ENCODE peak calls at places on chromosomes 1 and 21, in ten cellular contexts. R is LoVo; E is SW480; C is MCF 10A; Z is GM20000; X is BE2C; P is activated CD4-positive, alpha-beta T cell treated with anti-CD3 and anti-CD28 coated beads for 48 hours; L is T-helper 2 cell; W is T-cell; T is fibroblast of the aortic adventitia. J is an unnamed sample.

GRCh38 chr1:176073524-176074157 is 133.4 kb downstream of the COP1 start:
- DNase-seq in R (peak; percentile 65), E (peak; percentile 58), C (peak; percentile 85), Z (peak; percentile 38), X (peak; percentile 68), P (peak; percentile 40), L (no peak), W (no peak), T (peak; percentile 83), J (no peak)

GRCh38 chr1:58524353-58524945 is 22.1 kb downstream of the OMA1 start:
- DNase-seq in R (no peak), E (no peak), C (no peak), Z (no peak), X (no peak), P (no peak), L (no peak), W (no peak), T (peak; percentile 28), J (no peak)

GRCh38 chr1:245860681-245861552 is 646.2 kb downstream of the SMYD3 start:
- DNase-seq in R (no peak), E (no peak), C (peak; percentile 50), Z (no peak), X (no peak), P (no peak), L (no peak), W (no peak), T (peak; percentile 99), J (no peak)

GRCh38 chr1:38817958-38818705 is 41.4 kb downstream of the RRAGC start:
- DNase-seq in R (peak; percentile 12), E (no peak), C (no peak), Z (peak; percentile 85), X (peak; percentile 64), P (peak; percentile 62), L (no peak), W (peak; percentile 27), T (no peak), J (no peak)

GRCh38 chr1:235996048-235996785 is 68.7 kb downstream of the NID1 start:
- DNase-seq in R (no peak), E (no peak), C (peak; percentile 49), Z (peak; percentile 45), X (no peak), P (no peak), L (no peak), W (no peak), T (no peak), J (no peak)

GRCh38 chr1:234559917-234560676 is 49.9 kb downstream of the IRF2BP2 start:
- DNase-seq in R (no peak), E (no peak), C (no peak), Z (no peak), X (no peak), P (no peak), L (no peak), W (no peak), T (no peak), J (peak; percentile 26)

GRCh38 chr1:203215573-203215972 is 13.9 kb downstream of the CHIT1 start:
- DNase-seq in R (no peak), E (peak; percentile 28), C (no peak), Z (no peak), X (no peak), P (no peak), L (no peak), W (no peak), T (no peak), J (no peak)

GRCh38 chr1:54118704-54119103 is 34.1 kb downstream of the CDCP2 start:
- DNase-seq in R (no peak), E (no peak), C (no peak), Z (no peak), X (no peak), P (no peak), L (no peak), W (no peak), T (peak; percentile 44), J (no peak)

GRCh38 chr1:53430256-53430655 is 28.9 kb upstream of the DMRTB1 start:
- DNase-seq in R (no peak), E (no peak), C (no peak), Z (no peak), X (no peak), P (no peak), L (no peak), W (no peak), T (no peak), J (no peak)

GRCh38 chr1:75992312-75992711 is 60.1 kb upstream of the ASB17 start:
- DNase-seq in R (no peak), E (no peak), C (peak; percentile 27), Z (no peak), X (no peak), P (no peak), L (no peak), W (no peak), T (no peak), J (no peak)

GRCh38 chr1:234612352-234613127 is 2.6 kb upstream of the IRF2BP2 start:
- DNase-seq in R (peak; percentile 96), E (peak; percentile 100), C (peak; percentile 100), Z (peak; percentile 79), X (peak; percentile 93), P (peak; percentile 79), L (peak; percentile 77), W (peak; percentile 62), T (peak; percentile 100), J (peak; percentile 92)

GRCh38 chr1:18021242-18021641 is 86.4 kb upstream of the IGSF21 start:
- DNase-seq in R (no peak), E (no peak), C (no peak), Z (no peak), X (no peak), P (no peak), L (no peak), W (no peak), T (no peak), J (no peak)

GRCh38 chr1:182601416-182601786 is 2.8 kb downstream of the RGS16 start:
- DNase-seq in R (peak; percentile 78), E (peak; percentile 77), C (peak; percentile 95), Z (peak; percentile 76), X (peak; percentile 80), P (peak; percentile 73), L (peak; percentile 60), W (peak; percentile 47), T (peak; percentile 89), J (no peak)

GRCh38 chr1:199272107-199272506 is 633.3 kb downstream of the PTPRC start:
- DNase-seq in R (peak; percentile 18), E (no peak), C (peak; percentile 52), Z (no peak), X (no peak), P (no peak), L (no peak), W (no peak), T (peak; percentile 98), J (no peak)

GRCh38 chr1:201884472-201884871 is 4.2 kb upstream of the SHISA4 start:
- DNase-seq in R (no peak), E (no peak), C (no peak), Z (no peak), X (no peak), P (no peak), L (no peak), W (no peak), T (no peak), J (no peak)

GRCh38 chr1:187051618-187052232 is 223.0 kb downstream of the PLA2G4A start:
- DNase-seq in R (peak; percentile 46), E (peak; percentile 23), C (peak; percentile 82), Z (peak; percentile 37), X (no peak), P (no peak), L (peak; percentile 2), W (no peak), T (peak; percentile 66), J (no peak)

GRCh38 chr1:64043976-64044375 is 159.4 kb upstream of the UBE2U start:
- DNase-seq in R (no peak), E (no peak), C (peak; percentile 90), Z (no peak), X (no peak), P (no peak), L (no peak), W (no peak), T (peak; percentile 74), J (peak; percentile 81)

GRCh38 chr1:201214461-201214860 is 23.8 kb downstream of the IGFN1 start:
- DNase-seq in R (no peak), E (peak; percentile 37), C (peak; percentile 46), Z (no peak), X (no peak), P (peak; percentile 12), L (no peak), W (no peak), T (no peak), J (no peak)

GRCh38 chr1:31689821-31690220 is 14.0 kb downstream of the COL16A1 start:
- DNase-seq in R (peak; percentile 45), E (peak; percentile 95), C (peak; percentile 95), Z (no peak), X (no peak), P (no peak), L (no peak), W (no peak), T (peak; percentile 93), J (no peak)

GRCh38 chr1:160204526-160205241 is 500 bp upstream of the PEA15 start:
- DNase-seq in R (no peak), E (no peak), C (no peak), Z (peak; percentile 79), X (no peak), P (no peak), L (no peak), W (no peak), T (no peak), J (no peak)

GRCh38 chr1:51962486-51963356 is 27.8 kb downstream of the RAB3B start:
- DNase-seq in R (no peak), E (no peak), C (no peak), Z (no peak), X (no peak), P (no peak), L (no peak), W (no peak), T (no peak), J (no peak)

GRCh38 chr1:218558411-218558810 is 213.3 kb downstream of the TGFB2 start:
- DNase-seq in R (no peak), E (no peak), C (no peak), Z (no peak), X (no peak), P (no peak), L (no peak), W (no peak), T (no peak), J (no peak)

GRCh38 chr1:155186266-155186954 is 12.8 kb downstream of the TRIM46 start:
- DNase-seq in R (no peak), E (no peak), C (no peak), Z (no peak), X (no peak), P (no peak), L (no peak), W (no peak), T (no peak), J (peak; percentile 69)

GRCh38 chr1:51070011-51070410 is 32.0 kb upstream of the C1orf185 start:
- DNase-seq in R (no peak), E (no peak), C (no peak), Z (no peak), X (no peak), P (no peak), L (no peak), W (no peak), T (no peak), J (no peak)

GRCh38 chr1:220818421-220819173 is 31.9 kb downstream of the MTARC1 start:
- DNase-seq in R (no peak), E (no peak), C (no peak), Z (no peak), X (peak; percentile 20), P (no peak), L (no peak), W (no peak), T (peak; percentile 93), J (no peak)

GRCh38 chr1:93033785-93034184 is 45.3 kb upstream of the MTF2 start:
- DNase-seq in R (no peak), E (no peak), C (no peak), Z (peak; percentile 52), X (no peak), P (no peak), L (no peak), W (no peak), T (no peak), J (no peak)

GRCh38 chr21:26470361-26471115 is 102.5 kb downstream of the CYYR1 start:
- DNase-seq in R (no peak), E (no peak), C (no peak), Z (no peak), X (no peak), P (no peak), L (no peak), W (no peak), T (no peak), J (no peak)

GRCh38 chr21:29433366-29434059 is 134.8 kb downstream of the BACH1 start:
- DNase-seq in R (no peak), E (no peak), C (no peak), Z (no peak), X (no peak), P (no peak), L (no peak), W (no peak), T (peak; percentile 34), J (no peak)